ENCODE peak calls at places on chromosomes 13 and 19, in eight cellular contexts. B is A549, S is right atrium auricular region, L is breast epithelium, R is cardiac muscle cell, A is heart right ventricle, X is transverse colon, T is lower lobe of right lung. G is an unnamed sample. For H3K9me3, the result is how much of the 10 kb centered on the place peaks cover.

GRCh38 chr13:48635478-48635877 is 18.3 kb upstream of the CYSLTR2 start:
- DNase-seq in B (no peak), S (no peak), L (no peak), R (no peak), A (no peak), X (no peak), T (no peak), G (no peak)

GRCh38 chr19:20334760-20335159 is 167.7 kb downstream of the ZNF486 start:
- DNase-seq in B (no peak), S (no peak), L (no peak), R (no peak), A (no peak), X (no peak), T (no peak), G (no peak)

GRCh38 chr13:48853381-48854102 is 122.2 kb upstream of the FNDC3A start:
- DNase-seq in B (no peak), S (no peak), L (no peak), R (no peak), A (no peak), X (no peak), T (no peak), G (no peak)

GRCh38 chr19:38830039-38830733 is 1.4 kb downstream of the ECH1 start:
- DNase-seq in B (no peak), S (no peak), L (no peak), R (no peak), A (no peak), X (no peak), T (no peak), G (no peak)

GRCh38 chr19:46766569-46767317 is 20.5 kb upstream of the STRN4 start:
- DNase-seq in B (no peak), S (no peak), L (no peak), R (peak), A (no peak), X (peak), T (peak), G (peak)

GRCh38 chr13:32932376-32932775 is 83.8 kb upstream of the KL start:
- DNase-seq in B (no peak), S (no peak), L (no peak), R (no peak), A (no peak), X (no peak), T (no peak), G (no peak)

GRCh38 chr19:3556978-3557460 is 367 bp downstream of the MFSD12 start:
- DNase-seq in B (peak), S (no peak), L (no peak), R (peak), A (no peak), X (peak), T (peak), G (peak)

GRCh38 chr13:45048890-45049407 is 59.6 kb downstream of the GPALPP1 start:
- DNase-seq in B (no peak), S (no peak), L (no peak), R (no peak), A (no peak), X (no peak), T (no peak), G (no peak)

GRCh38 chr19:53010494-53010893 is 3.2 kb upstream of the ERVV-1 start:
- DNase-seq in B (no peak), S (no peak), L (no peak), R (no peak), A (no peak), X (no peak), T (no peak), G (no peak)

GRCh38 chr13:36038785-36039415 is 92.3 kb downstream of the DCLK1 start:
- DNase-seq in B (no peak), S (no peak), L (no peak), R (no peak), A (no peak), X (no peak), T (no peak), G (no peak)

GRCh38 chr13:60329221-60329983 is 67.6 kb upstream of the TDRD3 start:
- DNase-seq in B (no peak), S (no peak), L (no peak), R (peak), A (no peak), X (peak), T (peak), G (no peak)

GRCh38 chr19:35272954-35273649 is 4.3 kb downstream of the USF2 start:
- DNase-seq in B (no peak), S (no peak), L (no peak), R (no peak), A (no peak), X (no peak), T (no peak), G (no peak)

GRCh38 chr19:35271546-35271945 is 2.8 kb downstream of the USF2 start:
- DNase-seq in B (no peak), S (no peak), L (no peak), R (no peak), A (no peak), X (no peak), T (no peak), G (no peak)

GRCh38 chr19:35270381-35270811 is 1.6 kb downstream of the USF2 start:
- DNase-seq in B (no peak), S (no peak), L (no peak), R (no peak), A (no peak), X (no peak), T (no peak), G (no peak)

GRCh38 chr19:35273686-35274259 is 5.0 kb downstream of the USF2 start:
- DNase-seq in B (no peak), S (no peak), L (no peak), R (no peak), A (no peak), X (no peak), T (no peak), G (no peak)

DNA sequence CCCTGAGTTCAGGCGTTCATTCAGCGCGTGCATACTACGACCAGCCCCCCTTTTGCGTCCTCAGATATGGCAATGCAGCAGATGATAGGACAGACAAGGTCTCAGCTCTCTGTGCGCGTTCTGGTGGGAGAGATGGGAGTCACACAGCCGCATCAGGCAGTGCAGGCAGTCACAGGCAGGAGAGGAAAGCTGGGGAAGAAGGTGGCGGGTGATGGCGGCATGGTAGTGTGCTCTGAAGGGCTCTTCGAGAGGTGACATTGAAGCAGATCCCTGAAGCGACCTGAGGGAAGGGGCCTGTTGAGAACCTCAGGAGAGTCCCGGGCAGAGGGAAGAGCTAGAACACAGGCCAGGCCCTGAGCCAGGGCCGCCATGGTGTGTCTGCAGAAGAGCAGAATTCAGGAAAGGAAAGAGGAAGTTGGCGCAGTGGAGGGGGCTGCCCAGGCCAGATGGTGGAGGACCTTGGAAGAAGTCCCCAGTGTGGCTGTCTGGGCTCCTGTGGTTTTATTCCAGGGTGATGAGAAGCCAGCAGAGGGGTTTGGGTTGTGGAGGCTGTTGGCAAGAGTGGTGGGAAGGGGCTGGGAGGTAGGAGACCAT is 3.5 kb downstream of the USF2 start:
- DNase-seq in B (no peak), S (no peak), L (no peak), R (no peak), A (no peak), X (no peak), T (no peak), G (no peak)
- H3K27ac ChIP-seq in B (no peak), S (no peak), L (no peak), R (no peak), A (no peak), X (no peak), T (no peak), G (no peak)

DNA sequence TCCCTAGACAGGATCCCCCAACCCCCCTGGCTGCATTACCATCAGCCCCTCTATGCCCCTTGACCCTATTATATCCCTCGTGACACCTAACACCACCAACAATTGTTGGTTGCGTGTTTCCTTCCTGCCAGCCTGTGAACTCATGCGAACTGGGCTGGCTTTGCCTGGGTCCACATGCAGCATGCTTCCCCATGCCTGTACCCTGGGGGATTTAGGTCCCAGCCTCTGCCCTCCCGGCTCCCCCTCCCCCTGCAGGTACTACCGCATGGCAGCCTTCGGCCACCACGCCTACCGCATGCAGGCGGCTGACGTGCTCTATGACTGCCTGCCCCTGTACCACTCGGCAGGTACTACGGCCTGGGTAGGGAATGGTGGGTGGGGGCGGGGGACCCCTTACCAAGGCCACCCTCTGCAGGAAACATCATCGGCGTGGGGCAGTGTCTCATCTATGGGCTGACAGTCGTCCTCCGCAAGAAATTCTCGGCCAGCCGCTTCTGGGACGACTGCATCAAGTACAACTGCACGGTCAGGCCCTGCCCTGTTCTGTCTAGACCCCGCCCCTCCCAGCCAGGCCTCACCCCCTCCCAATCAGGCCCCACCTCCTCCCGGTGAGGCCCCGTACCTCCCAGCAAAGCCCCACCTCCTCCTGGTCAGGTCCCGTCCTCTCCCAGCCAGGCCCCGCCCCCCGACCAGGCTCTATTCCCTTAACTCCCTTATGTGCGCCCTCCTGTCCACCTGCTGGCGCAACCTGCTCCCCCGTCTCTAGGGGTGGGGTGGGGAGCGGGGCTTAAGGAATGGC is 18.5 kb downstream of the SLC27A1 start:
- DNase-seq in B (no peak), S (no peak), L (peak), R (peak), A (peak), X (peak), T (peak), G (peak)
- TF ChIP-seq CTCF in B (no peak), S (no peak), L (no peak), R (no peak), A (no peak), X (peak), T (peak), G (no peak)

DNA sequence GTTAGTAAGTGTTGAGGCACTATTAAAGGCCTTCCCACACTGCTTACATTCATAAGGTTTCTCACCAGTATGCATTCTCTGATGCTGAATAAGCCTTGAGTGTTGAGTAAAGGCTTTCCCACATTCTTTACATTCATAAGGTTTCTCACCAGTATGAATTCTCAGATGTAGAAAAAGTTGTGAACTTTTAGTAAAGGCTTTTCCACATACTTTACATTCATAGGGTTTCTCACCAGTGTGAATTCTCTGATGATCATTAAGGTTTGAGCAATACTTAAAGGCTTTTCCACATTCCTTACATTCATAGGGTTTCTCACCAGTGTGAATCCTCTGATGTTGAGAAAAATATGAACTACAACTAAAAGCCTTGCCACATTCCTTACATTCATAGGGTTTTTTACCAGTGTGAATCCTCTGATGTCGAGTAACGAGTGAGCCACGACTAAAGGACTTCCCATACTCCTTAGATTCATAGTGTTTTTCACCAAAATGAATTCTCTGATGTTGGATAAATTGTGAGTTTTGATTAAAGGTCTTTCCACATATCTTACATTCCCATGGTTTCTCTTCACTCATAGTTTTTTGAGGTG is 24.2 kb downstream of the ZNF829 start:
- DNase-seq in B (no peak), S (no peak), L (no peak), R (no peak), A (no peak), X (no peak), T (no peak), G (no peak)
- H3K9me3 ChIP-seq in B (half or more), S (half or more), L (half or more), R (under half), A (half or more), X (half or more), T (half or more), G (half or more)

GRCh38 chr13:27001705-27002104 is 169.9 kb downstream of the USP12 start:
- DNase-seq in B (no peak), S (no peak), L (no peak), R (no peak), A (no peak), X (peak), T (no peak), G (no peak)
- H3K27ac ChIP-seq in B (no peak), S (no peak), L (no peak), R (no peak), A (no peak), X (no peak), T (no peak), G (no peak)